ENCODE peak calls at places on chromosomes 1 and 21, in nine cellular contexts. One of them, this sample, is unnamed.

GRCh38 chr1:63774617-63775417 is 1.0 kb downstream of the ROR1 start:
- DNase-seq in AG04450: no peak
- DNase-seq in HCT116: no peak
- DNase-seq in fibroblast of mammary gland: peak; percentile 35
- DNase-seq in neural crest cell: peak; percentile 51
- DNase-seq in IMR-90: peak; percentile 36
- DNase-seq in endothelial cell: peak; percentile 41
- DNase-seq in spleen: peak; percentile 77
- DNase-seq in heart right ventricle: peak; percentile 47
- DNase-seq in this sample: peak; percentile 70

GRCh38 chr1:37952738-37953137 is 5.9 kb upstream of the INPP5B start:
- DNase-seq in AG04450: no peak
- DNase-seq in HCT116: no peak
- DNase-seq in fibroblast of mammary gland: no peak
- DNase-seq in neural crest cell: no peak
- DNase-seq in IMR-90: no peak
- DNase-seq in endothelial cell: no peak
- DNase-seq in spleen: no peak
- DNase-seq in heart right ventricle: no peak
- DNase-seq in this sample: no peak

GRCh38 chr21:45029298-45029967 is 44.9 kb upstream of the ADARB1 start:
- DNase-seq in AG04450: no peak
- DNase-seq in HCT116: no peak
- DNase-seq in fibroblast of mammary gland: peak; percentile 28
- DNase-seq in neural crest cell: peak; percentile 50
- DNase-seq in IMR-90: no peak
- DNase-seq in endothelial cell: no peak
- DNase-seq in spleen: peak; percentile 72
- DNase-seq in heart right ventricle: peak; percentile 54
- DNase-seq in this sample: peak; percentile 64

GRCh38 chr1:89780721-89781120 is 40.1 kb upstream of the LRRC8D start:
- DNase-seq in AG04450: no peak
- DNase-seq in HCT116: peak; percentile 39
- DNase-seq in fibroblast of mammary gland: peak; percentile 61
- DNase-seq in neural crest cell: no peak
- DNase-seq in IMR-90: peak; percentile 69
- DNase-seq in endothelial cell: no peak
- DNase-seq in spleen: no peak
- DNase-seq in heart right ventricle: no peak
- DNase-seq in this sample: no peak

GRCh38 chr1:25577151-25577920 is 33.9 kb downstream of the LDLRAP1 start:
- DNase-seq in AG04450: no peak
- DNase-seq in HCT116: no peak
- DNase-seq in fibroblast of mammary gland: no peak
- DNase-seq in neural crest cell: no peak
- DNase-seq in IMR-90: no peak
- DNase-seq in endothelial cell: no peak
- DNase-seq in spleen: no peak
- DNase-seq in heart right ventricle: no peak
- DNase-seq in this sample: no peak

GRCh38 chr1:10939654-10940450 is 72.6 kb upstream of the TARDBP start:
- DNase-seq in AG04450: no peak
- DNase-seq in HCT116: no peak
- DNase-seq in fibroblast of mammary gland: no peak
- DNase-seq in neural crest cell: no peak
- DNase-seq in IMR-90: peak; percentile 5
- DNase-seq in endothelial cell: no peak
- DNase-seq in spleen: no peak
- DNase-seq in heart right ventricle: no peak
- DNase-seq in this sample: no peak

GRCh38 chr1:74713849-74714248 is 19.0 kb downstream of the CRYZ start:
- DNase-seq in AG04450: no peak
- DNase-seq in HCT116: no peak
- DNase-seq in fibroblast of mammary gland: no peak
- DNase-seq in neural crest cell: no peak
- DNase-seq in IMR-90: no peak
- DNase-seq in endothelial cell: no peak
- DNase-seq in spleen: no peak
- DNase-seq in heart right ventricle: no peak
- DNase-seq in this sample: no peak

GRCh38 chr1:200625381-200625824 is 4.9 kb upstream of the KIF14 start:
- DNase-seq in AG04450: no peak
- DNase-seq in HCT116: no peak
- DNase-seq in fibroblast of mammary gland: peak; percentile 46
- DNase-seq in neural crest cell: no peak
- DNase-seq in IMR-90: peak; percentile 56
- DNase-seq in endothelial cell: no peak
- DNase-seq in spleen: no peak
- DNase-seq in heart right ventricle: no peak
- DNase-seq in this sample: no peak

GRCh38 chr21:21401444-21401843 is 403.2 kb downstream of the NCAM2 start:
- DNase-seq in AG04450: no peak
- DNase-seq in HCT116: no peak
- DNase-seq in fibroblast of mammary gland: no peak
- DNase-seq in neural crest cell: no peak
- DNase-seq in IMR-90: no peak
- DNase-seq in endothelial cell: no peak
- DNase-seq in spleen: no peak
- DNase-seq in heart right ventricle: no peak
- DNase-seq in this sample: no peak

GRCh38 chr21:32055305-32055704 is 182.5 kb downstream of the HUNK start:
- DNase-seq in AG04450: no peak
- DNase-seq in HCT116: no peak
- DNase-seq in fibroblast of mammary gland: no peak
- DNase-seq in neural crest cell: no peak
- DNase-seq in IMR-90: no peak
- DNase-seq in endothelial cell: no peak
- DNase-seq in spleen: no peak
- DNase-seq in heart right ventricle: no peak
- DNase-seq in this sample: no peak

GRCh38 chr1:158506369-158506987 is 34.5 kb downstream of the OR10R2 start:
- DNase-seq in AG04450: no peak
- DNase-seq in HCT116: no peak
- DNase-seq in fibroblast of mammary gland: peak; percentile 10
- DNase-seq in neural crest cell: peak; percentile 33
- DNase-seq in IMR-90: peak; percentile 8
- DNase-seq in endothelial cell: peak; percentile 74
- DNase-seq in spleen: no peak
- DNase-seq in heart right ventricle: peak; percentile 9
- DNase-seq in this sample: peak; percentile 76

GRCh38 chr1:179251675-179252074 is 22.2 kb upstream of the ABL2 start:
- DNase-seq in AG04450: no peak
- DNase-seq in HCT116: no peak
- DNase-seq in fibroblast of mammary gland: peak; percentile 63
- DNase-seq in neural crest cell: no peak
- DNase-seq in IMR-90: peak; percentile 67
- DNase-seq in endothelial cell: no peak
- DNase-seq in spleen: no peak
- DNase-seq in heart right ventricle: no peak
- DNase-seq in this sample: no peak

GRCh38 chr1:117656202-117656641 is 50.4 kb downstream of the TENT5C start:
- DNase-seq in AG04450: no peak
- DNase-seq in HCT116: no peak
- DNase-seq in fibroblast of mammary gland: no peak
- DNase-seq in neural crest cell: no peak
- DNase-seq in IMR-90: no peak
- DNase-seq in endothelial cell: no peak
- DNase-seq in spleen: peak; percentile 87
- DNase-seq in heart right ventricle: no peak
- DNase-seq in this sample: no peak

GRCh38 chr1:30785714-30786113 is 28.1 kb upstream of the LAPTM5 start:
- DNase-seq in AG04450: no peak
- DNase-seq in HCT116: no peak
- DNase-seq in fibroblast of mammary gland: no peak
- DNase-seq in neural crest cell: no peak
- DNase-seq in IMR-90: no peak
- DNase-seq in endothelial cell: no peak
- DNase-seq in spleen: no peak
- DNase-seq in heart right ventricle: no peak
- DNase-seq in this sample: no peak

DNA sequence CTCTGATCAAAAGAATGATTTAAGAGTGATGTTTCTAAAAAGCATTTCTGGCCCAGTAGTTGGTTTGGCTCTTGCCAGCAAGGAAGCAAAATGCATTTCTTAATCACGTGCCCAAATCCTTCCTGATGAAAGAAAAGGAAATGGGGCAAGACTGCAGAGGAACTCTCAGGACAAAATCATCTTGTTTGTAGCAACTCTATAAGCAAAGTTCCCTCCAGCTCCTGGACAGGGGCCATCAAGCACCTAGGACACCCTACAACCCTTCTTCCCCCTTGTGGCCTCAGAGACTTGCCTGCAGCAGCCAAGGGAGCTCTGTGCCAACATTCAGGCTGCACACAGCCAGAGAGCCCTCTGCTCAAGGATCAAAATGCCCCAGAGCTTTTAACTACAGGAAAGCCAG is 105.1 kb downstream of the KIAA0319L start:
- DNase-seq in AG04450: peak; percentile 32
- DNase-seq in HCT116: no peak
- DNase-seq in fibroblast of mammary gland: peak; percentile 82
- DNase-seq in neural crest cell: no peak
- DNase-seq in IMR-90: peak; percentile 72
- DNase-seq in endothelial cell: no peak
- DNase-seq in spleen: no peak
- DNase-seq in heart right ventricle: peak; percentile 49
- DNase-seq in this sample: no peak
- TF ChIP-seq CTCF in AG04450: peak; percentile 16
- TF ChIP-seq CTCF in HCT116: no peak
- TF ChIP-seq CTCF in fibroblast of mammary gland: no peak
- TF ChIP-seq CTCF in neural crest cell: no peak
- TF ChIP-seq CTCF in IMR-90: no peak
- TF ChIP-seq CTCF in endothelial cell: peak; percentile 13
- TF ChIP-seq CTCF in spleen: no peak
- TF ChIP-seq CTCF in heart right ventricle: no peak
- TF ChIP-seq CTCF in this sample: peak; percentile 7

DNA sequence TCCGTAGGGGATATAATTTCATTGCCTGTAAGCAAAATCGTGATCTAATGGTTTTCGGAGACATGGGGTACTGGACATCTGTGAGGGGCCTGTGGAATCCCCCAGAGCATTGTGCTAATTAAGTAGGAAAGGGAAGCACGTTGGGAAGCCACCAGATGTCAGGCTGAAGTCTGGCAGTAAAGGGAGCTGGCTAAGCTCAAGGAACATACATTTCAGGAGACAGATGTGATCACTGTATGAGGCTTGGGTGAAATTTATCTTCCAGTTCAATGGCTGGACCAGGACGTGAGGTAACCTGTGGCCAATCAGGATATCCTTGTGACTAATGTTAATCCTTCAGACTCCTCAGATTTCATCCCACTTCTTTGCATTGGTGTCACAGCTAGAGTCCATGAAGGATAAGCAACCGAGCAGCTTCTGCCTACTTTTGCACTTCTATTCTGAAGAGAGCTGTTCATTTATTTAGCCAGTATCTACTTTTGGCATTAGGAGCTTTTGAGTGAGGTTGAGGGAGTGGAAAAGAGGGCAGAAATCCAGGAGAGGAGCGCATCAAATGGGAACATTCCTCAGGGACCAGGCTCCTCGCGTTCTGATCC is 110.2 kb upstream of the APP start:
- DNase-seq in AG04450: no peak
- DNase-seq in HCT116: no peak
- DNase-seq in fibroblast of mammary gland: peak; percentile 0
- DNase-seq in neural crest cell: no peak
- DNase-seq in IMR-90: no peak
- DNase-seq in endothelial cell: no peak
- DNase-seq in spleen: no peak
- DNase-seq in heart right ventricle: no peak
- DNase-seq in this sample: no peak
- TF ChIP-seq CTCF in AG04450: no peak
- TF ChIP-seq CTCF in HCT116: no peak
- TF ChIP-seq CTCF in fibroblast of mammary gland: no peak
- TF ChIP-seq CTCF in neural crest cell: no peak
- TF ChIP-seq CTCF in IMR-90: no peak
- TF ChIP-seq CTCF in endothelial cell: no peak
- TF ChIP-seq CTCF in spleen: no peak
- TF ChIP-seq CTCF in heart right ventricle: no peak
- TF ChIP-seq CTCF in this sample: no peak

DNA sequence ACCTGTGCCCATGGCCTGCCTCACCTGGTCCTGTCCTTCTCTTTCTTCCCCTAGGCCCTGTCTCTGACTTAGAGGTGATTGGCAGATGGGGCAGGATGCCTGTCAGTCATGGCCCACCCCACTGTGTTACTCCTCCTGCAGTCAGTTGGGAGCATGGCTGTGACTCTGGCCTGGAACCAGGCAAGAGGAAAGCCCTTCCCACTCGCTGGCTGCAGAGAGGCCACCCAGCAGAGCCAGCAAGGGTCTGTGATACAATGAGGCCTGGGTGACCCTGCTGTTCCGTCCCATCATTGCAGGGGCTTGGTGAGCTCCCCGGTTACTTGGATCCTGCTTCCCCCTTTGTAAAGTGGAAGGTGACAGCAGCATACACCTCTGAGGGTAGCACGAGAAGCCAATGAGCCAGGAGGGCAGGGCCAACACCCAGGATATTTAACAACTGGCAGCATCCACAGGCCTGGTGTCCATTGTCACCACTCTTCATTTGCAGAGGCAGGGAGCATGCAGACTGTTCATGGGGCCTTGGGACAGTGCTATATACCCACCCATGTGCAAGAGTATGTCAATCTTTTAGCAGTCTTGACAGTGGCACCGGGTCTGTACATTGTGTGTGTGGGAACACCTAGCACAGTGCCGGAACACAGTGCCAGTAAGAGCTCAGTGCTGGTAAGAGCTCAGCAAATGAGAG is 191.0 kb upstream of the C1orf174 start:
- DNase-seq in AG04450: no peak
- DNase-seq in HCT116: no peak
- DNase-seq in fibroblast of mammary gland: no peak
- DNase-seq in neural crest cell: no peak
- DNase-seq in IMR-90: no peak
- DNase-seq in endothelial cell: no peak
- DNase-seq in spleen: peak; percentile 29
- DNase-seq in heart right ventricle: no peak
- DNase-seq in this sample: no peak
- TF ChIP-seq CTCF in AG04450: no peak
- TF ChIP-seq CTCF in HCT116: no peak
- TF ChIP-seq CTCF in fibroblast of mammary gland: no peak
- TF ChIP-seq CTCF in neural crest cell: no peak
- TF ChIP-seq CTCF in IMR-90: no peak
- TF ChIP-seq CTCF in endothelial cell: no peak
- TF ChIP-seq CTCF in spleen: no peak
- TF ChIP-seq CTCF in heart right ventricle: no peak
- TF ChIP-seq CTCF in this sample: no peak

DNA sequence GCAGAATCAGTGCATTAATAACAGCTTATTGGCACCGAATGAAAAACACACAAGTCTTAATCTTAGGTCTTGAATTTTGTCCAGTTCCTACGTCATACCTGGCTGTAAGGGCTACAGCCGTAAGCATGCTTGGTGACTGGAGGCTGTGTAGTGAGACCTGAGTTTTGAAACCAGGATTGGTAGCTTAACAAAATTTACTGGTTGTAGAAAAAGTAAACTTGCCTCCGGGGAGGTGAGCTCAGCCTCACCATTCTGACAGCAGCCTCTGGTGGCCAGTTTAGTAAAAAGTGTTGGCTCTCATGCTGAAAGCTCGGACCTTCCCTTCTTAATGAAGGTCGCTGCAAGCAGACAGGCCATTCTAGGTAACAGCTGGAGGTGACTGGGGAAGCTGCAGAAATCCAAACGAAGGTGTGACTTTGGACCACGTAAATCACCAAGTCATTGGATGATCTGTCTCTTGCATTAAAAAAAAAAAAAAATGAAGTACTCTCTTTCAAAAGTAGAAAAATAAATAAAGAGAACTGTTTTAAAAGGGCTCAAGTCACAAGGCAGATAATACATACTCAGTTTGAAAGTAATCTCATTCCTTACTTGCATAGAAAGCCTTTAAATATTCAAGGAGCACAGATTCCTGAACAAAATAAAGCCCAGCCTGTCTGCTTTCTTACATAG is 48.8 kb downstream of the HLCS start:
- DNase-seq in AG04450: peak; percentile 32
- DNase-seq in HCT116: no peak
- DNase-seq in fibroblast of mammary gland: peak; percentile 59
- DNase-seq in neural crest cell: no peak
- DNase-seq in IMR-90: peak; percentile 75
- DNase-seq in endothelial cell: peak; percentile 19
- DNase-seq in spleen: no peak
- DNase-seq in heart right ventricle: no peak
- DNase-seq in this sample: peak; percentile 61
- TF ChIP-seq CTCF in AG04450: peak; percentile 88
- TF ChIP-seq CTCF in HCT116: peak; percentile 51
- TF ChIP-seq CTCF in fibroblast of mammary gland: peak; percentile 68
- TF ChIP-seq CTCF in neural crest cell: peak; percentile 66
- TF ChIP-seq CTCF in IMR-90: peak; percentile 82
- TF ChIP-seq CTCF in endothelial cell: peak; percentile 29
- TF ChIP-seq CTCF in spleen: no peak
- TF ChIP-seq CTCF in heart right ventricle: peak; percentile 32
- TF ChIP-seq CTCF in this sample: peak; percentile 67